ENCODE peak calls at places on chromosomes 1 and 21, in nine cellular contexts. U is NCI-H2171 treated with DMSO at 0.1 percent for 48 hours, A is hypothalamus, S is HCT116, B is fibroblast of the conjunctiva, O is lower leg skin, E is lung microvascular endothelial cell, D is colonic mucosa, H is posterior vena cava. K is an unnamed sample.

GRCh38 chr1:201531551-201532425 is 7.1 kb upstream of the NAV1 start:
- DNase-seq in H (no peak), O (no peak), S (no peak), A (no peak), B (no peak), E (no peak), U (peak), D (no peak), K (no peak)

GRCh38 chr1:10943991-10944730 is 68.3 kb upstream of the TARDBP start:
- DNase-seq in B (no peak), H (no peak), A (no peak), D (peak), O (no peak), S (no peak), E (peak), U (peak), K (no peak)

GRCh38 chr1:226100436-226101347 is 38.2 kb downstream of the H3-3A start:
- DNase-seq in A (no peak), S (no peak), E (peak), O (no peak), B (no peak), D (peak), H (no peak), U (no peak), K (no peak)

GRCh38 chr1:15189692-15190321 is 36.3 kb downstream of the TMEM51 start:
- DNase-seq in U (no peak), O (no peak), A (no peak), E (no peak), B (no peak), H (no peak), S (no peak), D (peak), K (no peak)

GRCh38 chr21:36847189-36847588 is 119.3 kb downstream of the HLCS start:
- DNase-seq in B (peak), E (peak), A (no peak), S (no peak), D (no peak), O (no peak), H (no peak), U (no peak), K (no peak)

GRCh38 chr1:151534662-151535278 is 5.3 kb upstream of the TUFT1 start:
- DNase-seq in S (no peak), O (peak), U (peak), E (peak), B (peak), A (peak), H (peak), D (peak), K (peak)

GRCh38 chr1:5978452-5978851 is 13.8 kb downstream of the NPHP4 start:
- DNase-seq in B (no peak), D (no peak), E (no peak), A (no peak), O (no peak), U (no peak), S (no peak), H (peak), K (no peak)

GRCh38 chr1:16464917-16465625 is 24.5 kb downstream of the NECAP2 start:
- DNase-seq in S (no peak), B (no peak), E (no peak), U (no peak), A (no peak), D (no peak), H (peak), O (no peak), K (no peak)

GRCh38 chr1:107687846-107688753 is 276.9 kb downstream of the VAV3 start:
- DNase-seq in D (peak), S (no peak), U (no peak), B (no peak), O (no peak), H (no peak), A (no peak), E (no peak), K (peak)

GRCh38 chr21:41691205-41692203 is 75.3 kb downstream of the RIPK4 start:
- DNase-seq in H (no peak), O (no peak), A (no peak), U (no peak), E (no peak), S (no peak), D (no peak), B (no peak), K (no peak)

K was measured in PC-9.